ENCODE peak calls at places on chromosome X, in ten cellular contexts. One of them, this sample, is unnamed.

GRCh38 chrX:36908801-36909403 is 99.3 kb upstream of the FAM47C start:
- DNase-seq in fibroblast of pulmonary artery: peak; percentile 43
- DNase-seq in endothelial cell of umbilical vein: peak; percentile 19
- DNase-seq in fibroblast of the aortic adventitia: peak; percentile 31
- DNase-seq in OCI-LY7: peak; percentile 38
- DNase-seq in transverse colon: no peak
- DNase-seq in tibial nerve: no peak
- DNase-seq in AG10803: peak; percentile 22
- DNase-seq in pancreas: no peak
- DNase-seq in fibroblast of mammary gland: peak; percentile 42
- DNase-seq in this sample: peak; percentile 6

GRCh38 chrX:73850124-73851013 is 287.4 kb downstream of the CHIC1 start:
- DNase-seq in fibroblast of mammary gland: peak; percentile 42
- DNase-seq in transverse colon: peak; percentile 46
- DNase-seq in endothelial cell of umbilical vein: peak; percentile 11
- DNase-seq in fibroblast of pulmonary artery: peak; percentile 42
- DNase-seq in tibial nerve: no peak
- DNase-seq in fibroblast of the aortic adventitia: peak; percentile 37
- DNase-seq in AG10803: peak; percentile 6
- DNase-seq in pancreas: no peak
- DNase-seq in OCI-LY7: no peak
- DNase-seq in this sample: peak; percentile 13

GRCh38 chrX:39905475-39905889 is 192.3 kb downstream of the BCOR start:
- DNase-seq in transverse colon: peak; percentile 59
- DNase-seq in pancreas: no peak
- DNase-seq in tibial nerve: no peak
- DNase-seq in fibroblast of mammary gland: no peak
- DNase-seq in AG10803: no peak
- DNase-seq in OCI-LY7: no peak
- DNase-seq in fibroblast of the aortic adventitia: peak; percentile 11
- DNase-seq in fibroblast of pulmonary artery: peak; percentile 40
- DNase-seq in endothelial cell of umbilical vein: peak; percentile 14
- DNase-seq in this sample: no peak

GRCh38 chrX:19535481-19535880 is 20.2 kb upstream of the MAP3K15 start:
- DNase-seq in fibroblast of mammary gland: peak; percentile 38
- DNase-seq in AG10803: peak; percentile 37
- DNase-seq in OCI-LY7: peak; percentile 26
- DNase-seq in transverse colon: no peak
- DNase-seq in fibroblast of the aortic adventitia: peak; percentile 37
- DNase-seq in endothelial cell of umbilical vein: no peak
- DNase-seq in tibial nerve: no peak
- DNase-seq in fibroblast of pulmonary artery: peak; percentile 46
- DNase-seq in pancreas: no peak
- DNase-seq in this sample: no peak

GRCh38 chrX:149074429-149074828 is 430.7 kb downstream of the IDS start:
- DNase-seq in OCI-LY7: peak; percentile 0
- DNase-seq in AG10803: peak; percentile 70
- DNase-seq in tibial nerve: peak; percentile 18
- DNase-seq in fibroblast of the aortic adventitia: peak; percentile 36
- DNase-seq in fibroblast of pulmonary artery: peak; percentile 82
- DNase-seq in pancreas: no peak
- DNase-seq in endothelial cell of umbilical vein: no peak
- DNase-seq in fibroblast of mammary gland: peak; percentile 75
- DNase-seq in transverse colon: no peak
- DNase-seq in this sample: no peak

GRCh38 chrX:151151668-151152267 is 24.6 kb upstream of the GPR50 start:
- DNase-seq in transverse colon: peak; percentile 13
- DNase-seq in fibroblast of mammary gland: peak; percentile 53
- DNase-seq in fibroblast of the aortic adventitia: peak; percentile 68
- DNase-seq in OCI-LY7: peak; percentile 52
- DNase-seq in fibroblast of pulmonary artery: peak; percentile 65
- DNase-seq in pancreas: no peak
- DNase-seq in endothelial cell of umbilical vein: peak; percentile 40
- DNase-seq in tibial nerve: peak; percentile 11
- DNase-seq in AG10803: peak; percentile 50
- DNase-seq in this sample: peak; percentile 22

GRCh38 chrX:39805825-39806224 is 291.9 kb downstream of the BCOR start:
- DNase-seq in OCI-LY7: no peak
- DNase-seq in endothelial cell of umbilical vein: no peak
- DNase-seq in AG10803: no peak
- DNase-seq in pancreas: no peak
- DNase-seq in tibial nerve: no peak
- DNase-seq in fibroblast of mammary gland: no peak
- DNase-seq in fibroblast of the aortic adventitia: no peak
- DNase-seq in transverse colon: no peak
- DNase-seq in fibroblast of pulmonary artery: no peak
- DNase-seq in this sample: no peak

GRCh38 chrX:10939384-10939783 is 171.7 kb upstream of the HCCS start:
- DNase-seq in tibial nerve: no peak
- DNase-seq in fibroblast of mammary gland: no peak
- DNase-seq in pancreas: no peak
- DNase-seq in fibroblast of the aortic adventitia: peak; percentile 24
- DNase-seq in fibroblast of pulmonary artery: no peak
- DNase-seq in OCI-LY7: no peak
- DNase-seq in transverse colon: no peak
- DNase-seq in endothelial cell of umbilical vein: no peak
- DNase-seq in AG10803: no peak
- DNase-seq in this sample: peak; percentile 2

GRCh38 chrX:154030266-154030665 is 10.6 kb upstream of the IRAK1 start:
- DNase-seq in fibroblast of the aortic adventitia: no peak
- DNase-seq in fibroblast of mammary gland: no peak
- DNase-seq in OCI-LY7: no peak
- DNase-seq in tibial nerve: no peak
- DNase-seq in AG10803: no peak
- DNase-seq in transverse colon: no peak
- DNase-seq in fibroblast of pulmonary artery: no peak
- DNase-seq in pancreas: peak; percentile 39
- DNase-seq in endothelial cell of umbilical vein: no peak
- DNase-seq in this sample: no peak

GRCh38 chrX:154030715-154031305 is 11.1 kb upstream of the IRAK1 start:
- DNase-seq in fibroblast of pulmonary artery: no peak
- DNase-seq in OCI-LY7: no peak
- DNase-seq in transverse colon: no peak
- DNase-seq in endothelial cell of umbilical vein: no peak
- DNase-seq in tibial nerve: no peak
- DNase-seq in fibroblast of mammary gland: no peak
- DNase-seq in fibroblast of the aortic adventitia: no peak
- DNase-seq in pancreas: peak; percentile 53
- DNase-seq in AG10803: no peak
- DNase-seq in this sample: no peak

GRCh38 chrX:154032653-154033052 is 13.0 kb upstream of the IRAK1 start:
- DNase-seq in fibroblast of mammary gland: no peak
- DNase-seq in OCI-LY7: no peak
- DNase-seq in pancreas: no peak
- DNase-seq in tibial nerve: no peak
- DNase-seq in AG10803: no peak
- DNase-seq in fibroblast of the aortic adventitia: no peak
- DNase-seq in fibroblast of pulmonary artery: no peak
- DNase-seq in transverse colon: no peak
- DNase-seq in endothelial cell of umbilical vein: no peak
- DNase-seq in this sample: no peak

GRCh38 chrX:154033848-154034247 is 14.1 kb upstream of the IRAK1 start:
- DNase-seq in AG10803: no peak
- DNase-seq in endothelial cell of umbilical vein: no peak
- DNase-seq in OCI-LY7: no peak
- DNase-seq in pancreas: no peak
- DNase-seq in fibroblast of the aortic adventitia: no peak
- DNase-seq in fibroblast of mammary gland: no peak
- DNase-seq in transverse colon: no peak
- DNase-seq in tibial nerve: no peak
- DNase-seq in fibroblast of pulmonary artery: no peak
- DNase-seq in this sample: no peak

GRCh38 chrX:154032156-154032555 is 12.5 kb upstream of the IRAK1 start:
- DNase-seq in OCI-LY7: no peak
- DNase-seq in fibroblast of mammary gland: no peak
- DNase-seq in fibroblast of pulmonary artery: no peak
- DNase-seq in transverse colon: no peak
- DNase-seq in fibroblast of the aortic adventitia: no peak
- DNase-seq in pancreas: peak; percentile 52
- DNase-seq in endothelial cell of umbilical vein: no peak
- DNase-seq in tibial nerve: no peak
- DNase-seq in AG10803: no peak
- DNase-seq in this sample: no peak
- H3K4me3 ChIP-seq in OCI-LY7: no peak overlapping the region
- H3K4me3 ChIP-seq in fibroblast of mammary gland: no peak overlapping the region
- H3K4me3 ChIP-seq in fibroblast of pulmonary artery: no peak overlapping the region
- H3K4me3 ChIP-seq in transverse colon: no peak overlapping the region
- H3K4me3 ChIP-seq in fibroblast of the aortic adventitia: no peak overlapping the region
- H3K4me3 ChIP-seq in pancreas: no peak overlapping the region
- H3K4me3 ChIP-seq in endothelial cell of umbilical vein: no peak overlapping the region
- H3K4me3 ChIP-seq in tibial nerve: no peak overlapping the region
- H3K4me3 ChIP-seq in AG10803: no peak overlapping the region
- H3K4me3 ChIP-seq in this sample: no peak overlapping the region

GRCh38 chrX:54444752-54445151 is 4.5 kb downstream of the TSR2 start:
- DNase-seq in OCI-LY7: no peak
- DNase-seq in tibial nerve: no peak
- DNase-seq in fibroblast of the aortic adventitia: no peak
- DNase-seq in pancreas: no peak
- DNase-seq in endothelial cell of umbilical vein: no peak
- DNase-seq in fibroblast of mammary gland: no peak
- DNase-seq in AG10803: no peak
- DNase-seq in transverse colon: no peak
- DNase-seq in fibroblast of pulmonary artery: no peak
- DNase-seq in this sample: no peak

GRCh38 chrX:54442790-54443189 is 2.6 kb downstream of the TSR2 start:
- DNase-seq in pancreas: no peak
- DNase-seq in fibroblast of pulmonary artery: no peak
- DNase-seq in OCI-LY7: no peak
- DNase-seq in transverse colon: no peak
- DNase-seq in endothelial cell of umbilical vein: no peak
- DNase-seq in fibroblast of the aortic adventitia: no peak
- DNase-seq in AG10803: no peak
- DNase-seq in fibroblast of mammary gland: no peak
- DNase-seq in tibial nerve: no peak
- DNase-seq in this sample: no peak

GRCh38 chrX:54446084-54446483 is 5.9 kb downstream of the TSR2 start:
- DNase-seq in fibroblast of the aortic adventitia: no peak
- DNase-seq in fibroblast of pulmonary artery: no peak
- DNase-seq in fibroblast of mammary gland: no peak
- DNase-seq in endothelial cell of umbilical vein: no peak
- DNase-seq in transverse colon: no peak
- DNase-seq in tibial nerve: no peak
- DNase-seq in pancreas: no peak
- DNase-seq in AG10803: no peak
- DNase-seq in OCI-LY7: no peak
- DNase-seq in this sample: no peak

GRCh38 chrX:54449929-54450328 is 9.7 kb downstream of the TSR2 start:
- DNase-seq in OCI-LY7: no peak
- DNase-seq in AG10803: no peak
- DNase-seq in transverse colon: no peak
- DNase-seq in fibroblast of the aortic adventitia: no peak
- DNase-seq in tibial nerve: no peak
- DNase-seq in pancreas: no peak
- DNase-seq in endothelial cell of umbilical vein: no peak
- DNase-seq in fibroblast of mammary gland: no peak
- DNase-seq in fibroblast of pulmonary artery: no peak
- DNase-seq in this sample: no peak

GRCh38 chrX:54447461-54447860 is 7.3 kb downstream of the TSR2 start:
- DNase-seq in endothelial cell of umbilical vein: no peak
- DNase-seq in fibroblast of mammary gland: peak; percentile 11
- DNase-seq in OCI-LY7: no peak
- DNase-seq in pancreas: no peak
- DNase-seq in fibroblast of the aortic adventitia: peak; percentile 4
- DNase-seq in transverse colon: no peak
- DNase-seq in fibroblast of pulmonary artery: peak; percentile 13
- DNase-seq in AG10803: peak; percentile 9
- DNase-seq in tibial nerve: no peak
- DNase-seq in this sample: no peak
- TF ChIP-seq CTCF in endothelial cell of umbilical vein: peak; percentile 17
- TF ChIP-seq CTCF in fibroblast of mammary gland: peak; percentile 5
- TF ChIP-seq CTCF in OCI-LY7: peak; percentile 39
- TF ChIP-seq CTCF in pancreas: no peak
- TF ChIP-seq CTCF in fibroblast of the aortic adventitia: peak; percentile 24
- TF ChIP-seq CTCF in transverse colon: no peak
- TF ChIP-seq CTCF in fibroblast of pulmonary artery: peak; percentile 12
- TF ChIP-seq CTCF in AG10803: peak; percentile 25
- TF ChIP-seq CTCF in tibial nerve: no peak
- TF ChIP-seq CTCF in this sample: peak; percentile 16

GRCh38 chrX:72308209-72308565 is 2.5 kb upstream of the CITED1 start:
- DNase-seq in AG10803: no peak
- DNase-seq in pancreas: no peak
- DNase-seq in fibroblast of the aortic adventitia: no peak
- DNase-seq in endothelial cell of umbilical vein: no peak
- DNase-seq in fibroblast of pulmonary artery: no peak
- DNase-seq in OCI-LY7: no peak
- DNase-seq in tibial nerve: no peak
- DNase-seq in transverse colon: no peak
- DNase-seq in fibroblast of mammary gland: no peak
- DNase-seq in this sample: no peak

GRCh38 chrX:72306851-72307645 is 1.3 kb upstream of the CITED1 start:
- DNase-seq in pancreas: peak; percentile 80
- DNase-seq in fibroblast of pulmonary artery: peak; percentile 66
- DNase-seq in OCI-LY7: no peak
- DNase-seq in tibial nerve: peak; percentile 40
- DNase-seq in fibroblast of mammary gland: peak; percentile 62
- DNase-seq in AG10803: peak; percentile 47
- DNase-seq in fibroblast of the aortic adventitia: peak; percentile 64
- DNase-seq in transverse colon: peak; percentile 65
- DNase-seq in endothelial cell of umbilical vein: peak; percentile 64
- DNase-seq in this sample: peak; percentile 24

GRCh38 chrX:72308566-72309296 is 3.0 kb upstream of the CITED1 start:
- DNase-seq in tibial nerve: peak; percentile 63
- DNase-seq in OCI-LY7: no peak
- DNase-seq in transverse colon: peak; percentile 73
- DNase-seq in fibroblast of mammary gland: peak; percentile 57
- DNase-seq in endothelial cell of umbilical vein: peak; percentile 63
- DNase-seq in fibroblast of the aortic adventitia: peak; percentile 60
- DNase-seq in pancreas: peak; percentile 77
- DNase-seq in AG10803: peak; percentile 51
- DNase-seq in fibroblast of pulmonary artery: peak; percentile 68
- DNase-seq in this sample: peak; percentile 26

GRCh38 chrX:72307646-72308051 is 1.9 kb upstream of the CITED1 start:
- DNase-seq in endothelial cell of umbilical vein: no peak
- DNase-seq in fibroblast of the aortic adventitia: no peak
- DNase-seq in AG10803: no peak
- DNase-seq in OCI-LY7: no peak
- DNase-seq in pancreas: no peak
- DNase-seq in fibroblast of mammary gland: no peak
- DNase-seq in tibial nerve: no peak
- DNase-seq in fibroblast of pulmonary artery: no peak
- DNase-seq in transverse colon: no peak
- DNase-seq in this sample: no peak

GRCh38 chrX:72309297-72310071 is 3.8 kb upstream of the CITED1 start:
- DNase-seq in OCI-LY7: no peak
- DNase-seq in fibroblast of mammary gland: no peak
- DNase-seq in tibial nerve: no peak
- DNase-seq in endothelial cell of umbilical vein: no peak
- DNase-seq in fibroblast of pulmonary artery: no peak
- DNase-seq in fibroblast of the aortic adventitia: peak; percentile 6
- DNase-seq in AG10803: no peak
- DNase-seq in pancreas: no peak
- DNase-seq in transverse colon: no peak
- DNase-seq in this sample: no peak
- H3K4me3 ChIP-seq in OCI-LY7: no peak overlapping the region
- H3K4me3 ChIP-seq in fibroblast of mammary gland: no peak overlapping the region
- H3K4me3 ChIP-seq in tibial nerve: no peak overlapping the region
- H3K4me3 ChIP-seq in endothelial cell of umbilical vein: peak overlapping the region; percentile 21
- H3K4me3 ChIP-seq in fibroblast of pulmonary artery: peak overlapping the region; percentile 41
- H3K4me3 ChIP-seq in fibroblast of the aortic adventitia: peak overlapping the region; percentile 44
- H3K4me3 ChIP-seq in AG10803: peak overlapping the region; percentile 17
- H3K4me3 ChIP-seq in pancreas: no peak overlapping the region
- H3K4me3 ChIP-seq in transverse colon: peak overlapping the region; percentile 12
- H3K4me3 ChIP-seq in this sample: peak overlapping the region; percentile 25

DNA sequence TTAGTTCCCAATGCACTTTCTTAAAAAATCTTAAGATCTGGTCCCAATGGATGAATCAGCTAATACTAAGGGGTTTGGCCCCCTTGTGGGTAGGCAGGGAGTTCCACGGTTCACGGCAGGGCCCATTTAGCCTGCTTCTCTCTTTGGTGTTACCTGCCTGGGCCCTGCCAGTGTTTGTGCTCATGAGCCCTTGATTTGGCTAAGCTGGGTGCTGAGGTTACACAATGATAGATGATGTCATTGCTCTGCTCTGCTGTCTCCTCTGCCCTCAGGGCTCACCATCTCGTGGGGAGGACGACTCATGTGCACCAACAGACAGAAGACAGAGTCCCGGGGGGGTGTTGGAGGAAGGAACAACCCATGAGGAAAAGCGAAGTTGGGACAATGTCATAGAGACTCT is 24.4 kb downstream of the RTL5 start:
- DNase-seq in tibial nerve: no peak
- DNase-seq in fibroblast of pulmonary artery: peak; percentile 28
- DNase-seq in transverse colon: no peak
- DNase-seq in pancreas: peak; percentile 24
- DNase-seq in OCI-LY7: no peak
- DNase-seq in fibroblast of mammary gland: peak; percentile 61
- DNase-seq in AG10803: peak; percentile 41
- DNase-seq in fibroblast of the aortic adventitia: peak; percentile 27
- DNase-seq in endothelial cell of umbilical vein: no peak
- DNase-seq in this sample: no peak
- TF ChIP-seq CTCF in tibial nerve: no peak
- TF ChIP-seq CTCF in fibroblast of pulmonary artery: no peak
- TF ChIP-seq CTCF in transverse colon: no peak
- TF ChIP-seq CTCF in pancreas: no peak
- TF ChIP-seq CTCF in OCI-LY7: no peak
- TF ChIP-seq CTCF in fibroblast of mammary gland: no peak
- TF ChIP-seq CTCF in AG10803: no peak
- TF ChIP-seq CTCF in fibroblast of the aortic adventitia: no peak
- TF ChIP-seq CTCF in endothelial cell of umbilical vein: no peak
- TF ChIP-seq CTCF in this sample: no peak